ENCODE peak calls at places on chromosome X, in six cellular contexts. One of them, this sample, is unnamed.

GRCh38 chrX:18931972-18932371 is 51.9 kb downstream of the PHKA2 start:
- DNase-seq in HCT116: no peak
- DNase-seq in esophagus squamous epithelium: no peak
- DNase-seq in CD8-positive, alpha-beta memory T cell: no peak
- DNase-seq in mesenchymal stem cell: peak; percentile 29
- DNase-seq in vagina: no peak
- DNase-seq in this sample: peak; percentile 81

GRCh38 chrX:19912-20571 is 261.1 kb upstream of the PLCXD1 start:
- DNase-seq in esophagus squamous epithelium: no peak
- DNase-seq in CD8-positive, alpha-beta memory T cell: no peak
- DNase-seq in mesenchymal stem cell: peak; percentile 3
- DNase-seq in vagina: peak; percentile 82
- DNase-seq in HCT116: no peak
- DNase-seq in this sample: no peak

GRCh38 chrX:13013353-13014110 is 30.9 kb downstream of the FAM9C start:
- DNase-seq in vagina: no peak
- DNase-seq in mesenchymal stem cell: peak; percentile 52
- DNase-seq in HCT116: no peak
- DNase-seq in esophagus squamous epithelium: peak; percentile 7
- DNase-seq in CD8-positive, alpha-beta memory T cell: no peak
- DNase-seq in this sample: no peak

GRCh38 chrX:39162322-39162721 is 361.1 kb downstream of the MID1IP1 start:
- DNase-seq in HCT116: no peak
- DNase-seq in mesenchymal stem cell: no peak
- DNase-seq in CD8-positive, alpha-beta memory T cell: peak; percentile 2
- DNase-seq in vagina: no peak
- DNase-seq in esophagus squamous epithelium: no peak
- DNase-seq in this sample: peak; percentile 77

GRCh38 chrX:8988456-8988855 is 45.5 kb downstream of the FAM9B start:
- DNase-seq in mesenchymal stem cell: peak; percentile 5
- DNase-seq in CD8-positive, alpha-beta memory T cell: no peak
- DNase-seq in HCT116: no peak
- DNase-seq in esophagus squamous epithelium: no peak
- DNase-seq in vagina: no peak
- DNase-seq in this sample: no peak

GRCh38 chrX:41452565-41452964 is 5.4 kb downstream of the NYX start:
- DNase-seq in CD8-positive, alpha-beta memory T cell: no peak
- DNase-seq in mesenchymal stem cell: peak; percentile 72
- DNase-seq in esophagus squamous epithelium: no peak
- DNase-seq in HCT116: no peak
- DNase-seq in vagina: no peak
- DNase-seq in this sample: peak; percentile 41

GRCh38 chrX:53003111-53003510 is 44.8 kb upstream of the FAM156A start:
- DNase-seq in HCT116: no peak
- DNase-seq in esophagus squamous epithelium: no peak
- DNase-seq in mesenchymal stem cell: no peak
- DNase-seq in CD8-positive, alpha-beta memory T cell: no peak
- DNase-seq in vagina: no peak
- DNase-seq in this sample: no peak

GRCh38 chrX:71609095-71609750 is 9.1 kb downstream of the CXCR3 start:
- DNase-seq in HCT116: no peak
- DNase-seq in esophagus squamous epithelium: no peak
- DNase-seq in vagina: no peak
- DNase-seq in CD8-positive, alpha-beta memory T cell: no peak
- DNase-seq in mesenchymal stem cell: no peak
- DNase-seq in this sample: no peak

GRCh38 chrX:63917296-63917695 is 132.3 kb upstream of the ARHGEF9 start:
- DNase-seq in HCT116: no peak
- DNase-seq in CD8-positive, alpha-beta memory T cell: no peak
- DNase-seq in esophagus squamous epithelium: no peak
- DNase-seq in vagina: no peak
- DNase-seq in mesenchymal stem cell: no peak
- DNase-seq in this sample: no peak

GRCh38 chrX:133375558-133376340 is 39.5 kb downstream of the GPC4 start:
- DNase-seq in mesenchymal stem cell: peak; percentile 11
- DNase-seq in vagina: no peak
- DNase-seq in HCT116: no peak
- DNase-seq in esophagus squamous epithelium: no peak
- DNase-seq in CD8-positive, alpha-beta memory T cell: no peak
- DNase-seq in this sample: peak; percentile 43

GRCh38 chrX:72269671-72270251 is 7.3 kb downstream of the RPS4X start:
- DNase-seq in esophagus squamous epithelium: no peak
- DNase-seq in HCT116: no peak
- DNase-seq in CD8-positive, alpha-beta memory T cell: no peak
- DNase-seq in vagina: no peak
- DNase-seq in mesenchymal stem cell: peak; percentile 69
- DNase-seq in this sample: no peak

GRCh38 chrX:153828723-153829548 is 1.4 kb downstream of the PDZD4 start:
- DNase-seq in esophagus squamous epithelium: no peak
- DNase-seq in mesenchymal stem cell: peak; percentile 9
- DNase-seq in CD8-positive, alpha-beta memory T cell: no peak
- DNase-seq in vagina: no peak
- DNase-seq in HCT116: no peak
- DNase-seq in this sample: peak; percentile 82

GRCh38 chrX:91434351-91435168 is at the start of gene PABPC5:
- DNase-seq in CD8-positive, alpha-beta memory T cell: no peak
- DNase-seq in HCT116: no peak
- DNase-seq in mesenchymal stem cell: peak; percentile 82
- DNase-seq in esophagus squamous epithelium: no peak
- DNase-seq in vagina: no peak
- DNase-seq in this sample: peak; percentile 79
- H3K4me3 ChIP-seq in CD8-positive, alpha-beta memory T cell: no peak within 1 kb of the TSS
- H3K4me3 ChIP-seq in HCT116: no peak within 1 kb of the TSS
- H3K4me3 ChIP-seq in mesenchymal stem cell: peak within 1 kb of the TSS; percentile 81
- H3K4me3 ChIP-seq in esophagus squamous epithelium: peak within 1 kb of the TSS; percentile 64
- H3K4me3 ChIP-seq in vagina: peak within 1 kb of the TSS; percentile 51
- H3K4me3 ChIP-seq in this sample: peak within 1 kb of the TSS; percentile 84

GRCh38 chrX:27878862-27879261 is 71.1 kb downstream of the MAGEB10 start:
- DNase-seq in mesenchymal stem cell: no peak
- DNase-seq in HCT116: no peak
- DNase-seq in vagina: no peak
- DNase-seq in esophagus squamous epithelium: no peak
- DNase-seq in CD8-positive, alpha-beta memory T cell: no peak
- DNase-seq in this sample: no peak

GRCh38 chrX:27884654-27885053 is 76.9 kb downstream of the MAGEB10 start:
- DNase-seq in mesenchymal stem cell: no peak
- DNase-seq in esophagus squamous epithelium: no peak
- DNase-seq in vagina: no peak
- DNase-seq in HCT116: no peak
- DNase-seq in CD8-positive, alpha-beta memory T cell: no peak
- DNase-seq in this sample: no peak

GRCh38 chrX:27883468-27884092 is 75.8 kb downstream of the MAGEB10 start:
- DNase-seq in vagina: no peak
- DNase-seq in mesenchymal stem cell: peak; percentile 4
- DNase-seq in esophagus squamous epithelium: no peak
- DNase-seq in HCT116: no peak
- DNase-seq in CD8-positive, alpha-beta memory T cell: no peak
- DNase-seq in this sample: peak; percentile 8

GRCh38 chrX:27882695-27883094 is 74.9 kb downstream of the MAGEB10 start:
- DNase-seq in HCT116: no peak
- DNase-seq in vagina: no peak
- DNase-seq in esophagus squamous epithelium: no peak
- DNase-seq in mesenchymal stem cell: no peak
- DNase-seq in CD8-positive, alpha-beta memory T cell: no peak
- DNase-seq in this sample: no peak
- H3K27me3 ChIP-seq in HCT116: no peaks in the 10 kb centered on the region
- H3K27me3 ChIP-seq in vagina: no peaks in the 10 kb centered on the region
- H3K27me3 ChIP-seq in esophagus squamous epithelium: no peaks in the 10 kb centered on the region
- H3K27me3 ChIP-seq in mesenchymal stem cell: no peaks in the 10 kb centered on the region
- H3K27me3 ChIP-seq in CD8-positive, alpha-beta memory T cell: no peaks in the 10 kb centered on the region
- H3K27me3 ChIP-seq in this sample: peaks cover 19% of the 10 kb centered on the region

GRCh38 chrX:109658391-109658790 is 33.4 kb upstream of the KCNE5 start:
- DNase-seq in vagina: no peak
- DNase-seq in esophagus squamous epithelium: no peak
- DNase-seq in mesenchymal stem cell: no peak
- DNase-seq in CD8-positive, alpha-beta memory T cell: no peak
- DNase-seq in HCT116: no peak
- DNase-seq in this sample: no peak
- H3K36me3 ChIP-seq in vagina: no peaks in the 10 kb centered on the region
- H3K36me3 ChIP-seq in esophagus squamous epithelium: peaks cover 4% of the 10 kb centered on the region
- H3K36me3 ChIP-seq in mesenchymal stem cell: peaks cover 80% of the 10 kb centered on the region
- H3K36me3 ChIP-seq in CD8-positive, alpha-beta memory T cell: peaks cover 6% of the 10 kb centered on the region
- H3K36me3 ChIP-seq in HCT116: peaks cover 6% of the 10 kb centered on the region
- H3K36me3 ChIP-seq in this sample: peaks cover 3% of the 10 kb centered on the region

DNA sequence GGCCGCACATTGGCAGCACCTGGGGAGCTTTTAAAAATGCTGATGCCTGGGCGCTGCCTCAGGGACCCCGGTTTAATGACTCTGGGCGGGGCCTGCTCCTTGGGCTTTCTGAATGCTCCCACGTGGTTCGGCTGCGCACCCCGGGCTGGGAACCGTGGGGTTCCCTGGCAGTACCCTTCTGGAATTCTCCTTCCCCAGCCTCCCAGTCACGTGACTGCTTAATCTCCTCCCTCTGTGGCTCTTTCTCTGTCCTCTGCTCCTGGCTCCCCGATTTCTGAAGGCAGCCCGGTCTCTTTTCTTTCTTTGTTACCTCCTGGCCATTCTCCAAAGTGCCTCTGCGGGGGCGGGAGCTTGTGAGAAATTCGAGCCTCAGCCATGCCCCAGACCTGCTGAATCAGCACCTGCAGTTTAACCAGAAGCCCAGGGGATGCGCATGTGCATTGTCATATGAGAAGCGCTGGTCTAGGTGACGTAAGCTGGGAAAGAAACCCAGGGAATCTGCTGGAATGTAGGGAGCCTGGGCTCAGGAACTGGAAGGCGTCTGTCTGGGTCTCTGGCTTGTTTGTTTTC is 16.6 kb downstream of the CLCN4 start:
- DNase-seq in esophagus squamous epithelium: no peak
- DNase-seq in vagina: no peak
- DNase-seq in mesenchymal stem cell: peak; percentile 96
- DNase-seq in CD8-positive, alpha-beta memory T cell: no peak
- DNase-seq in HCT116: no peak
- DNase-seq in this sample: peak; percentile 91
- H3K4me3 ChIP-seq in esophagus squamous epithelium: no peak overlapping the region
- H3K4me3 ChIP-seq in vagina: no peak overlapping the region
- H3K4me3 ChIP-seq in mesenchymal stem cell: peak overlapping the region; percentile 42
- H3K4me3 ChIP-seq in CD8-positive, alpha-beta memory T cell: no peak overlapping the region
- H3K4me3 ChIP-seq in HCT116: no peak overlapping the region
- H3K4me3 ChIP-seq in this sample: peak overlapping the region; percentile 34

DNA sequence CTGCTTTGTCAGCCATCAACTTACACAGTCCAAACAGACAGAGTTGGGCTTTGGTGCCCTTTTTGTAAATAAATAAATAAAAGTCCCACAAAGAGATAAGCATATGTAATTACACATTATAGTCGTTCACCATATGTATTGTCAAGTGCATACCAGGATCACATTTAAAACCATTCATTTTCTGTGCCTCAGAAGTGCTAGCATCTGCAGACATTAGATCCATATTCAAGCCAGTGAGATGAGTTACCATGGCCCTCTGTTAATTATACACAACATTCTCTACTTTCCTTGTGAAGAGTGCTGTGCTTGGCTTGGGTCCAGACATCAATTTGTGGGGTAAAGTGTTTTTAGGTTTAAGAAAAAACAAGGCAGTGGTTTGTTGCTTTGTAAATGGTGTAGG is 76.8 kb downstream of the ENOX2 start:
- DNase-seq in CD8-positive, alpha-beta memory T cell: no peak
- DNase-seq in HCT116: no peak
- DNase-seq in vagina: no peak
- DNase-seq in mesenchymal stem cell: no peak
- DNase-seq in esophagus squamous epithelium: no peak
- DNase-seq in this sample: no peak
- H3K27me3 ChIP-seq in CD8-positive, alpha-beta memory T cell: no peaks in the 10 kb centered on the region
- H3K27me3 ChIP-seq in HCT116: no peaks in the 10 kb centered on the region
- H3K27me3 ChIP-seq in vagina: no peaks in the 10 kb centered on the region
- H3K27me3 ChIP-seq in mesenchymal stem cell: no peaks in the 10 kb centered on the region
- H3K27me3 ChIP-seq in esophagus squamous epithelium: no peaks in the 10 kb centered on the region
- H3K27me3 ChIP-seq in this sample: no peaks in the 10 kb centered on the region

GRCh38 chrX:1488141-1488540 is 35.4 kb upstream of the ASMTL start:
- DNase-seq in mesenchymal stem cell: no peak
- DNase-seq in esophagus squamous epithelium: no peak
- DNase-seq in CD8-positive, alpha-beta memory T cell: no peak
- DNase-seq in vagina: no peak
- DNase-seq in HCT116: no peak
- DNase-seq in this sample: no peak

GRCh38 chrX:1487401-1487800 is 34.7 kb upstream of the ASMTL start:
- DNase-seq in CD8-positive, alpha-beta memory T cell: no peak
- DNase-seq in vagina: no peak
- DNase-seq in esophagus squamous epithelium: no peak
- DNase-seq in HCT116: no peak
- DNase-seq in mesenchymal stem cell: no peak
- DNase-seq in this sample: no peak

GRCh38 chrX:1486177-1486576 is 33.5 kb upstream of the ASMTL start:
- DNase-seq in esophagus squamous epithelium: no peak
- DNase-seq in mesenchymal stem cell: no peak
- DNase-seq in CD8-positive, alpha-beta memory T cell: no peak
- DNase-seq in HCT116: no peak
- DNase-seq in vagina: no peak
- DNase-seq in this sample: no peak

GRCh38 chrX:1486749-1487361 is 34.1 kb upstream of the ASMTL start:
- DNase-seq in mesenchymal stem cell: no peak
- DNase-seq in esophagus squamous epithelium: no peak
- DNase-seq in HCT116: no peak
- DNase-seq in vagina: no peak
- DNase-seq in CD8-positive, alpha-beta memory T cell: no peak
- DNase-seq in this sample: peak; percentile 24

GRCh38 chrX:1488745-1489144 is 36.0 kb upstream of the ASMTL start:
- DNase-seq in HCT116: no peak
- DNase-seq in CD8-positive, alpha-beta memory T cell: no peak
- DNase-seq in esophagus squamous epithelium: no peak
- DNase-seq in mesenchymal stem cell: no peak
- DNase-seq in vagina: no peak
- DNase-seq in this sample: no peak
- H3K36me3 ChIP-seq in HCT116: no peaks in the 10 kb centered on the region
- H3K36me3 ChIP-seq in CD8-positive, alpha-beta memory T cell: peaks cover 39% of the 10 kb centered on the region
- H3K36me3 ChIP-seq in esophagus squamous epithelium: no peaks in the 10 kb centered on the region
- H3K36me3 ChIP-seq in mesenchymal stem cell: no peaks in the 10 kb centered on the region
- H3K36me3 ChIP-seq in vagina: no peaks in the 10 kb centered on the region
- H3K36me3 ChIP-seq in this sample: no peaks in the 10 kb centered on the region